ENCODE peak calls at places on chromosomes 1 and 21, in six cellular contexts. H is HL-60, K is heart right ventricle, U is progenitor cell of endocrine pancreas, E is lower leg skin, J is lower lobe of right lung. T is an unnamed sample.

GRCh38 chr1:206908038-206908437 is 10.8 kb downstream of the IL24 start:
- DNase-seq in H (no peak), K (no peak), U (no peak), E (no peak), J (no peak), T (no peak)

GRCh38 chr1:178774263-178774662 is 49.2 kb downstream of the RALGPS2 start:
- DNase-seq in H (no peak), K (no peak), U (no peak), E (no peak), J (no peak), T (no peak)

GRCh38 chr1:228337711-228338520 is 68.7 kb downstream of the TRIM11 start:
- DNase-seq in H (no peak), K (no peak), U (no peak), E (no peak), J (peak), T (no peak)

GRCh38 chr21:25733859-25734653 is 648 bp downstream of the ATP5PF start:
- DNase-seq in H (peak), K (peak), U (no peak), E (peak), J (no peak), T (no peak)

GRCh38 chr21:16579538-16579937 is 849.8 kb downstream of the USP25 start:
- DNase-seq in H (no peak), K (peak), U (no peak), E (no peak), J (no peak), T (no peak)

GRCh38 chr1:78176448-78176847 is 130.7 kb downstream of the GIPC2 start:
- DNase-seq in H (no peak), K (peak), U (no peak), E (peak), J (no peak), T (no peak)

GRCh38 chr1:108124023-108124422 is 76.1 kb downstream of the SLC25A24 start:
- DNase-seq in H (no peak), K (no peak), U (no peak), E (no peak), J (no peak), T (no peak)

GRCh38 chr1:226176870-226177269 is 9.7 kb downstream of the ACBD3 start:
- DNase-seq in H (no peak), K (no peak), U (no peak), E (no peak), J (no peak), T (no peak)

GRCh38 chr1:113394043-113394862 is 3.9 kb downstream of the MAGI3 start:
- DNase-seq in H (no peak), K (no peak), U (no peak), E (no peak), J (no peak), T (no peak)

GRCh38 chr1:88982055-88982454 is 10.4 kb downstream of the KYAT3 start:
- DNase-seq in H (no peak), K (no peak), U (no peak), E (no peak), J (no peak), T (no peak)

GRCh38 chr1:83555871-83556270 is 443.1 kb downstream of the TTLL7 start:
- DNase-seq in H (no peak), K (no peak), U (no peak), E (no peak), J (no peak), T (no peak)

GRCh38 chr1:54757833-54758232 is 6.5 kb downstream of the PARS2 start:
- DNase-seq in H (no peak), K (no peak), U (no peak), E (no peak), J (no peak), T (no peak)

GRCh38 chr1:20187103-20187812 is 940 bp upstream of the PLA2G2C start:
- DNase-seq in H (peak), K (no peak), U (no peak), E (no peak), J (peak), T (no peak)

GRCh38 chr1:32447469-32448185 is 17.2 kb upstream of the ZBTB8B start:
- DNase-seq in H (no peak), K (no peak), U (no peak), E (no peak), J (no peak), T (no peak)

GRCh38 chr1:160400646-160401486 is 502 bp downstream of the VANGL2 start:
- DNase-seq in H (no peak), K (no peak), U (peak), E (no peak), J (no peak), T (no peak)

GRCh38 chr1:50488876-50489275 is 65.6 kb upstream of the DMRTA2 start:
- DNase-seq in H (no peak), K (no peak), U (no peak), E (no peak), J (no peak), T (no peak)

GRCh38 chr1:226094451-226094850 is 31.9 kb downstream of the H3-3A start:
- DNase-seq in H (no peak), K (no peak), U (no peak), E (no peak), J (no peak), T (no peak)

GRCh38 chr1:230242317-230242716 is 175.3 kb downstream of the GALNT2 start:
- DNase-seq in H (no peak), K (no peak), U (no peak), E (no peak), J (no peak), T (no peak)

GRCh38 chr21:10272216-10272615 is 249.2 kb upstream of the TPTE start:
- DNase-seq in H (no peak), K (no peak), U (no peak), E (no peak), J (peak), T (peak)

GRCh38 chr1:212606734-212607205 is 1.8 kb upstream of the ATF3 start:
- DNase-seq in H (no peak), K (peak), U (peak), E (peak), J (peak), T (peak)

GRCh38 chr21:36929622-36930021 is 36.8 kb downstream of the HLCS start:
- DNase-seq in H (no peak), K (no peak), U (no peak), E (no peak), J (no peak), T (no peak)

GRCh38 chr1:64196074-64196869 is 7.2 kb upstream of the UBE2U start:
- DNase-seq in H (no peak), K (no peak), U (no peak), E (no peak), J (no peak), T (no peak)

GRCh38 chr1:151416231-151416630 is 16.9 kb downstream of the PSMB4 start:
- DNase-seq in H (no peak), K (no peak), U (no peak), E (no peak), J (no peak), T (no peak)

GRCh38 chr1:232726048-232726779 is 79.0 kb upstream of the MAP10 start:
- DNase-seq in H (no peak), K (no peak), U (no peak), E (no peak), J (no peak), T (no peak)

GRCh38 chr1:232728507-232729263 is 76.5 kb upstream of the MAP10 start:
- DNase-seq in H (no peak), K (peak), U (no peak), E (no peak), J (no peak), T (no peak)

GRCh38 chr1:232722626-232723025 is 82.6 kb upstream of the MAP10 start:
- DNase-seq in H (no peak), K (no peak), U (no peak), E (no peak), J (no peak), T (no peak)

GRCh38 chr1:232725303-232726047 is 79.7 kb upstream of the MAP10 start:
- DNase-seq in H (no peak), K (no peak), U (no peak), E (no peak), J (no peak), T (no peak)
- TF ChIP-seq CTCF in H (no peak), K (no peak), U (no peak), E (no peak), J (no peak), T (no peak)

GRCh38 chr1:3775248-3775497 is 2.6 kb downstream of the SMIM1 start:
- DNase-seq in H (no peak), K (no peak), U (no peak), E (no peak), J (peak), T (no peak)

GRCh38 chr1:3774503-3775247 is 2.1 kb downstream of the SMIM1 start:
- DNase-seq in H (no peak), K (no peak), U (no peak), E (no peak), J (no peak), T (no peak)

GRCh38 chr1:3777078-3777547 is 4.6 kb downstream of the SMIM1 start:
- DNase-seq in H (no peak), K (no peak), U (no peak), E (no peak), J (no peak), T (no peak)

GRCh38 chr1:3776231-3777030 is 3.9 kb downstream of the SMIM1 start:
- DNase-seq in H (no peak), K (no peak), U (no peak), E (no peak), J (no peak), T (no peak)

DNA sequence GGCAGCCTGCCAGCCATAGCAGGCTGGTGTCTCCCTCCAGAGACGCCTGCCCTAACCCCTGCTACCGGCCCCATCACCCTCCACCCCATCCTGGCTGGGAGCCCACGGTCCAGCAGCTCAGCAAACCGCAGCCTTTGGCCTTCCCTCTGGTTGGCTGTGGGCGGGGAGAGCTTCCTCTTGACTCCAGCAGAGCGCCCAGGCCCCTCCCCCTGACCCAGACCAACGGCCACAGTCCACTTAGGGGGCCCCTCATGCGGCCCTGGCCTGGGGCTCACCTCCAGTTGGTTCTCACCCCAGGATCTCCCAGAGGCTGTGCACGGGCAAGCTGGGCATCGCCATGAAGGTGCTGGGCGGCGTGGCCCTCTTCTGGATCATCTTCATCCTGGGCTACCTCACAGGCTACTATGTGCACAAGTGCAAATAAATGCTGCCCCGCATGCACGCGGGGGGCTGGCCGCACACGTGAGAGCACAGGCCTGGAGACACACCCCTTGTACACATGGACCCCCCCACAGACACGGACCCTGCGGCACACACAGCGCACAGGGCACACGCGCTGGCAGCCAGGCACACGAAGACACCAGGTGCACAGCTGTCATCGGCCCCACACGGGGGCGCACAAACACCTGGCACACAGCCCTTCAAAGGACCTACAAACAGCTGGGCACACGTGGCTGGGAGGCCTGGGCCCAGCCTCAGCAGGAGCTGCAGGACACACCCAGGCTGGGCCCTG is 3.1 kb downstream of the SMIM1 start:
- DNase-seq in H (peak), K (peak), U (no peak), E (no peak), J (peak), T (peak)
- TF ChIP-seq CTCF in H (peak), K (no peak), U (peak), E (no peak), J (peak), T (peak)

DNA sequence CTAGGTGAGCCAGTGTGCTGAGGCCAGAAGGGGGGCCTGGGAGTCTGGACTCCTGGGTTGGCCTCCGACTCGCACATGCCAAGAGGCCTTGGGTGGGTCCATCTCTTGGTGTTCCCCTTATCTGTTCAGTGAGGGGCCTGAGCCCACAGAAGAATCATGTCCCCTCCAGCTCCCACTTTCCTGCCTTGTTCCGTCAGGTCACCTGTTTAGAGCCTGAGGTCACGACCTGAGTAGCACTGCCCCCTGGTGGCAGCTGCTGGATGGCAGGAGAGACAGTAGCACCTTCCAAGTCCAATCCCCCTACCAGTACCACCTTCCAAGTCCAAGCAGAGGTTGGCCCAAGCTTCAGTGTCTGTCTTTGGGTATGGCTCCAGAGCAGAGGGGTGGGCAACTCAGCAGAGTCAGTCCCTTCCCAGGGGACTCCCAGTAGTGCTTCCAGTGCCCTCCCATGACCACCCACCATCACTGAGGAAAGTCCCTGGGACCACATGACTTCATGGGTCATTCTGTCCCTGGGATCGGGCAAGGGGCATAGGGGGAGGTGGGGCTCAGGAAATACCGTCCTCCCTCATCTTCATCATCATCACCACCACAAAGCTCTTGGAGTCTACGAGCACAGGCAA is 241.7 kb downstream of the TRABD2B start:
- DNase-seq in H (peak), K (no peak), U (no peak), E (no peak), J (no peak), T (peak)
- TF ChIP-seq CTCF in H (peak), K (peak), U (peak), E (no peak), J (peak), T (peak)

GRCh38 chr1:234004575-234004974 is 100.1 kb downstream of the SLC35F3 start:
- DNase-seq in H (no peak), K (no peak), U (no peak), E (no peak), J (no peak), T (no peak)

GRCh38 chr1:233998926-233999325 is 94.5 kb downstream of the SLC35F3 start:
- DNase-seq in H (no peak), K (no peak), U (no peak), E (no peak), J (no peak), T (no peak)

GRCh38 chr1:234001817-234002216 is 97.3 kb downstream of the SLC35F3 start:
- DNase-seq in H (no peak), K (no peak), U (no peak), E (no peak), J (no peak), T (no peak)

DNA sequence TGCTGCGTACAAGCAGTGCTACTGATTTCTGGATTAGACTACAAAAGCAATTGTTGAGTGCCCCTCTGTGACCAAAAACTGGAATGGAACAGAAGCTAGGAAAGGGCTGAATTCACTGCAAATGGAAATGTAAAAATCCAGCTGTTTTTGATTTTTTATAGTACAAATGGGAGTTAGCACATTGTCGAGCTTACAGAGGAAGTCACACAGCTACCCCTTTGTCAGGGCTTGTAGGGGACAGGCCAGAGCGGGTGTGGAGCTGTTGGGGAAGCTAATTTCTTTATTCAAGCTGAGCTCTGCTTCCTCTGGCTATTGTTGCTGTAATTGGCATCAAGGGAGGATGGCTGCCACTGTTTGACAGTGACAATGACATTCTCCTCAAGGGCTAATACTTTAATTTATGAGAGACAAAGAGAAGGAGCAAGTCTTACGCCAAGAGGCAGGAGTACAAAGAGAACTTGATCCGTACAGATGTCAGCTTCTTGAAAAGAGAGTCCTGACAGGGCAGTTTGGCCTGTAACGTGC is 96.1 kb downstream of the SLC35F3 start:
- DNase-seq in H (no peak), K (no peak), U (no peak), E (no peak), J (no peak), T (no peak)
- TF ChIP-seq CTCF in H (no peak), K (no peak), U (no peak), E (no peak), J (no peak), T (no peak)

GRCh38 chr1:47751188-47751587 is 246.0 kb downstream of the TRABD2B start:
- DNase-seq in H (no peak), K (no peak), U (no peak), E (no peak), J (no peak), T (no peak)
- TF ChIP-seq CTCF in H (no peak), K (no peak), U (no peak), E (no peak), J (no peak), T (no peak)

GRCh38 chr1:6471086-6471841 is 5.3 kb upstream of the TNFRSF25 start:
- DNase-seq in H (no peak), K (no peak), U (no peak), E (peak), J (peak), T (no peak)

GRCh38 chr1:6471969-6472368 is 6.0 kb upstream of the TNFRSF25 start:
- DNase-seq in H (no peak), K (no peak), U (no peak), E (no peak), J (peak), T (no peak)

GRCh38 chr1:6473156-6473555 is 7.2 kb upstream of the TNFRSF25 start:
- DNase-seq in H (no peak), K (no peak), U (no peak), E (no peak), J (no peak), T (no peak)

GRCh38 chr1:6473974-6474814 is 8.2 kb upstream of the TNFRSF25 start:
- DNase-seq in H (no peak), K (no peak), U (no peak), E (no peak), J (peak), T (no peak)

GRCh38 chr1:6472391-6472790 is 6.4 kb upstream of the TNFRSF25 start:
- DNase-seq in H (no peak), K (no peak), U (no peak), E (no peak), J (no peak), T (no peak)
- TF ChIP-seq CTCF in H (no peak), K (peak), U (peak), E (no peak), J (peak), T (peak)

T was measured in GM10248.